ENCODE peak calls at places on chromosome 18, in five cellular contexts. O is fibroblast of lung, S is left ventricle myocardium inferior, K is pancreas, N is stomach. D is an unnamed sample.

GRCh38 chr18:54358495-54358793 is 738 bp downstream of the C18orf54 start:
- DNase-seq in S (peak; percentile 16), K (no peak), O (peak; percentile 39), N (no peak), D (no peak)

GRCh38 chr18:3771121-3771971 is 321.4 kb downstream of the TGIF1 start:
- DNase-seq in S (peak; percentile 86), N (peak; percentile 90), O (peak; percentile 96), K (peak; percentile 92), D (peak; percentile 95)

GRCh38 chr18:63366991-63367240 is at the start of gene KDSR:
- DNase-seq in K (peak; percentile 89), O (no peak), N (no peak), S (no peak), D (no peak)

GRCh38 chr18:63701952-63702351 is 808 bp upstream of the SERPINB11 start:
- DNase-seq in S (no peak), O (no peak), K (no peak), N (no peak), D (no peak)

GRCh38 chr18:79738565-79739439 is 58.9 kb upstream of the KCNG2 start:
- DNase-seq in S (peak; percentile 19), N (no peak), K (peak; percentile 42), O (peak; percentile 52), D (no peak)

GRCh38 chr18:7750095-7750663 is 183.1 kb downstream of the PTPRM start:
- DNase-seq in N (no peak), S (no peak), O (no peak), K (no peak), D (no peak)

GRCh38 chr18:33664528-33664927 is 86.5 kb downstream of the ASXL3 start:
- DNase-seq in K (no peak), S (no peak), O (no peak), N (no peak), D (no peak)

GRCh38 chr18:7872569-7872968 is 305.5 kb downstream of the PTPRM start:
- DNase-seq in K (no peak), S (no peak), O (peak; percentile 56), N (no peak), D (peak; percentile 75)

GRCh38 chr18:74450626-74451025 is 6.5 kb downstream of the DIPK1C start:
- DNase-seq in O (no peak), S (peak; percentile 40), N (no peak), K (no peak), D (no peak)

GRCh38 chr18:63994783-63995399 is 25.0 kb downstream of the SERPINB8 start:
- DNase-seq in S (no peak), N (peak; percentile 55), O (peak; percentile 63), K (no peak), D (no peak)

GRCh38 chr18:62663731-62664336 is 51.5 kb upstream of the PHLPP1 start:
- DNase-seq in N (no peak), K (no peak), O (peak; percentile 19), S (no peak), D (peak; percentile 63)

GRCh38 chr18:62688743-62689317 is 26.5 kb upstream of the PHLPP1 start:
- DNase-seq in K (no peak), O (no peak), N (no peak), S (no peak), D (no peak)

GRCh38 chr18:50780144-50780543 is 39.7 kb downstream of the MRO start:
- DNase-seq in K (no peak), S (no peak), O (no peak), N (no peak), D (no peak)

GRCh38 chr18:74082476-74083070 is 65.1 kb downstream of the FBXO15 start:
- DNase-seq in N (peak; percentile 43), O (peak; percentile 1), S (peak; percentile 28), K (peak; percentile 63), D (peak; percentile 32)

GRCh38 chr18:33495278-33495677 is 54.8 kb upstream of the CCDC178 start:
- DNase-seq in N (no peak), K (no peak), S (no peak), O (peak; percentile 81), D (no peak)

GRCh38 chr18:75107931-75108276 is 101.0 kb downstream of the PTGR3 start:
- DNase-seq in N (no peak), K (no peak), O (no peak), S (no peak), D (no peak)

GRCh38 chr18:22463076-22463475 is 45.4 kb upstream of the CTAGE1 start:
- DNase-seq in S (no peak), N (no peak), O (no peak), K (no peak), D (no peak)
- TF ChIP-seq CTCF in S (no peak), N (no peak), O (no peak), K (no peak), D (no peak)

GRCh38 chr18:26022585-26022984 is 67.8 kb downstream of the SS18 start:
- DNase-seq in K (no peak), S (no peak), N (no peak), O (no peak), D (no peak)
- H3K36me3 ChIP-seq in K (peaks cover 13% of the 10 kb centered on the region), S (peaks cover 93% of the 10 kb centered on the region), N (peaks cover 92% of the 10 kb centered on the region), O (peaks cover 7% of the 10 kb centered on the region), D (peaks cover 39% of the 10 kb centered on the region)

DNA sequence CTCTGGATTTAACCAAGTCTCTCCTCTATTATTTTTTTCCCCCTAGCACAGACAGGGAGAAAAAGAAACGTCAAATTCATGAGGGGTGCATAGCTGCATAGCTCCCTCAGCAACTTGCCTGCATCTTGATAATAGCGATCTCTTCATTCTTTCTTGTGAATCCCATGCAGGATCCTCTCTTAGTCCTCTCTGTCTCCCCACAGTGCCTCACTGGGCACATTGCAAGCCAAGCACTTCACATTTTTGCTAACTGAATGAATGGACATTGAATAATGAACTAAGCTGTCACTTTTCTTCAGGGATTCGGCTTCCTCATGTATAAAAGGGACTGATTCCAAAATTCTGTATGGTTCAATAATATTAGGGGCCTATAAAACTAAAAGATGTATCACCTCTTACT is 2.9 kb upstream of the EPB41L3 start:
- DNase-seq in O (peak; percentile 74), K (no peak), S (no peak), N (no peak), D (peak; percentile 68)
- TF ChIP-seq CTCF in O (peak; percentile 83), K (no peak), S (peak; percentile 48), N (no peak), D (peak; percentile 55)

GRCh38 chr18:217532-218334 is 50.1 kb downstream of the THOC1 start:
- DNase-seq in S (no peak), K (no peak), O (no peak), N (no peak), D (no peak)
- H3K36me3 ChIP-seq in S (peaks cover 80% of the 10 kb centered on the region), K (peaks cover 52% of the 10 kb centered on the region), O (peaks cover 7% of the 10 kb centered on the region), N (peaks cover 73% of the 10 kb centered on the region), D (peaks cover 52% of the 10 kb centered on the region)

DNA sequence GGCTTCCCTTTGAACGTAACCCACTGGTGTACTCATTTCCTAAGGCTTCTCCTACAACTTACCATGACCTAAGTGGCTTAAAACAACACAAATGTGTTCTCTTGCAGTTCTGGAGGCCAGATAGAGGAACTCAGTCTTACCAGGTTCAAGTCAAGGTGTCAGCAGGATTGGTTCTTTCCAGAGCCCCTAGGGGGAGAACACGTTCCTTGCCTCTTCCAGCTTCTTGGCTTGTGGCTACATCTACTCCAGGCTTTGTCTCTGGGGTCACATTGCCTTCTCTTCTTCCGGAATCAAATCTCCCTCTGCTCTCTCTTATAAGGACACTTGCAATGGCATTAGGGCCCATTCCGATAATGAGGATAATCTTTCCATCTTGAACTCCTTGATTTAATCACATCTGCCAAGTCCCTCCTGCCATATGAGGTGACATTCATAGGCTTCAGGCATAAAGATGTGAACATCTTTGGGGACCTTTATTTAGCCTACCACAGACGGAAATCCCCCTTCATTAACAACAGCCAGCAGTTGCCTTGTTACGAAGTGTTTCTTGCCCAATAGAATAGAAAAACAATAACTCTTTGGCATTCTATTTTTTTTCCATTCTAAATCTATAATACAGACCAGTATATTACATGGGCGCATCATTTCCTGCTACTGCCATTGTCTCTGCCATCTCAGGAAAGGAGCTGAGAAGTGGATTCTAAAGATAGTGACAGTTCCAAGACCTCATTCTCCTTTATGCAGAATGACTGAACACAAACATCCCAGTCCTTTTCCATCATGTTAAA is 362.0 kb downstream of the ZNF521 start:
- DNase-seq in S (no peak), O (no peak), K (no peak), N (no peak), D (no peak)
- TF ChIP-seq CTCF in S (no peak), O (no peak), K (no peak), N (no peak), D (no peak)

GRCh38 chr18:76878426-76878825 is 56.1 kb downstream of the ZNF236 start:
- DNase-seq in S (no peak), K (no peak), N (no peak), O (no peak), D (no peak)
- H3K36me3 ChIP-seq in S (peaks cover 61% of the 10 kb centered on the region), K (peaks cover 24% of the 10 kb centered on the region), N (peaks cover 74% of the 10 kb centered on the region), O (peaks cover 5% of the 10 kb centered on the region), D (peaks cover 33% of the 10 kb centered on the region)